ENCODE peak calls at places on chromosomes 11 and 22, in six cellular contexts. One of them, this sample, is unnamed.
A peak's percentile ranks its signal among the peaks of the same experiment; 100 is the strongest.

GRCh38 chr22:28837640-28838039 is 37.3 kb upstream of the XBP1 start:
- DNase-seq in body of pancreas: no peak
- DNase-seq in brain microvascular endothelial cell: no peak
- DNase-seq in psoas muscle: no peak
- DNase-seq in IMR-90: no peak
- DNase-seq in hepatocyte: no peak
- DNase-seq in this sample: no peak

GRCh38 chr11:119339581-119340334 is 925 bp downstream of the C1QTNF5 start:
- DNase-seq in hepatocyte: peak; percentile 87
- DNase-seq in psoas muscle: peak; percentile 85
- DNase-seq in body of pancreas: peak; percentile 79
- DNase-seq in brain microvascular endothelial cell: no peak
- DNase-seq in IMR-90: no peak
- DNase-seq in this sample: no peak

GRCh38 chr11:12968101-12968500 is 41.0 kb upstream of the RASSF10 start:
- DNase-seq in hepatocyte: no peak
- DNase-seq in body of pancreas: no peak
- DNase-seq in brain microvascular endothelial cell: no peak
- DNase-seq in psoas muscle: no peak
- DNase-seq in IMR-90: no peak
- DNase-seq in this sample: peak; percentile 83

GRCh38 chr11:9066432-9066925 is 24.9 kb downstream of the SCUBE2 start:
- DNase-seq in hepatocyte: no peak
- DNase-seq in psoas muscle: no peak
- DNase-seq in body of pancreas: peak; percentile 32
- DNase-seq in brain microvascular endothelial cell: no peak
- DNase-seq in IMR-90: no peak
- DNase-seq in this sample: no peak

GRCh38 chr11:1936072-1936780 is 10.9 kb upstream of the MRPL23 start:
- DNase-seq in body of pancreas: no peak
- DNase-seq in brain microvascular endothelial cell: no peak
- DNase-seq in IMR-90: no peak
- DNase-seq in psoas muscle: peak; percentile 16
- DNase-seq in hepatocyte: no peak
- DNase-seq in this sample: no peak

GRCh38 chr11:10455637-10456487 is 798 bp downstream of the AMPD3 start:
- DNase-seq in psoas muscle: peak; percentile 53
- DNase-seq in IMR-90: peak; percentile 90
- DNase-seq in hepatocyte: peak; percentile 79
- DNase-seq in body of pancreas: peak; percentile 41
- DNase-seq in brain microvascular endothelial cell: peak; percentile 89
- DNase-seq in this sample: peak; percentile 82

GRCh38 chr11:77524539-77524938 is 50.6 kb upstream of the PAK1 start:
- DNase-seq in body of pancreas: no peak
- DNase-seq in psoas muscle: no peak
- DNase-seq in IMR-90: no peak
- DNase-seq in hepatocyte: no peak
- DNase-seq in brain microvascular endothelial cell: no peak
- DNase-seq in this sample: no peak

GRCh38 chr11:12900496-12900895 is 108.6 kb upstream of the RASSF10 start:
- DNase-seq in IMR-90: peak; percentile 94
- DNase-seq in brain microvascular endothelial cell: peak; percentile 90
- DNase-seq in body of pancreas: no peak
- DNase-seq in psoas muscle: no peak
- DNase-seq in hepatocyte: peak; percentile 54
- DNase-seq in this sample: peak; percentile 98

GRCh38 chr11:125939081-125939521 is 6.7 kb upstream of the VSIG10L2 start:
- DNase-seq in IMR-90: no peak
- DNase-seq in hepatocyte: no peak
- DNase-seq in psoas muscle: no peak
- DNase-seq in body of pancreas: no peak
- DNase-seq in brain microvascular endothelial cell: no peak
- DNase-seq in this sample: no peak

GRCh38 chr11:44903518-44903917 is 47.2 kb downstream of the TP53I11 start:
- DNase-seq in hepatocyte: no peak
- DNase-seq in IMR-90: no peak
- DNase-seq in brain microvascular endothelial cell: no peak
- DNase-seq in body of pancreas: no peak
- DNase-seq in psoas muscle: no peak
- DNase-seq in this sample: no peak

GRCh38 chr11:17014774-17015638 is 792 bp upstream of the PLEKHA7 start:
- DNase-seq in brain microvascular endothelial cell: peak; percentile 45
- DNase-seq in body of pancreas: peak; percentile 45
- DNase-seq in psoas muscle: no peak
- DNase-seq in IMR-90: no peak
- DNase-seq in hepatocyte: peak; percentile 72
- DNase-seq in this sample: peak; percentile 28

GRCh38 chr11:2109541-2110019 is 29.6 kb downstream of the IGF2 start:
- DNase-seq in brain microvascular endothelial cell: no peak
- DNase-seq in psoas muscle: no peak
- DNase-seq in IMR-90: no peak
- DNase-seq in body of pancreas: no peak
- DNase-seq in hepatocyte: no peak
- DNase-seq in this sample: no peak

GRCh38 chr11:45413156-45413833 is 127.2 kb upstream of the SYT13 start:
- DNase-seq in IMR-90: no peak
- DNase-seq in hepatocyte: no peak
- DNase-seq in body of pancreas: no peak
- DNase-seq in brain microvascular endothelial cell: no peak
- DNase-seq in psoas muscle: no peak
- DNase-seq in this sample: peak; percentile 32

GRCh38 chr11:10526974-10527918 is 13.7 kb downstream of the RNF141 start:
- DNase-seq in psoas muscle: no peak
- DNase-seq in IMR-90: peak; percentile 66
- DNase-seq in hepatocyte: no peak
- DNase-seq in body of pancreas: no peak
- DNase-seq in brain microvascular endothelial cell: no peak
- DNase-seq in this sample: peak; percentile 75

GRCh38 chr11:118635237-118635591 is 27.8 kb downstream of the PHLDB1 start:
- DNase-seq in IMR-90: no peak
- DNase-seq in body of pancreas: peak; percentile 53
- DNase-seq in hepatocyte: no peak
- DNase-seq in brain microvascular endothelial cell: no peak
- DNase-seq in psoas muscle: no peak
- DNase-seq in this sample: no peak

GRCh38 chr11:64713031-64713780 is 9.8 kb downstream of the NRXN2 start:
- DNase-seq in brain microvascular endothelial cell: no peak
- DNase-seq in psoas muscle: peak; percentile 51
- DNase-seq in body of pancreas: peak; percentile 70
- DNase-seq in IMR-90: peak; percentile 37
- DNase-seq in hepatocyte: peak; percentile 83
- DNase-seq in this sample: no peak

DNA sequence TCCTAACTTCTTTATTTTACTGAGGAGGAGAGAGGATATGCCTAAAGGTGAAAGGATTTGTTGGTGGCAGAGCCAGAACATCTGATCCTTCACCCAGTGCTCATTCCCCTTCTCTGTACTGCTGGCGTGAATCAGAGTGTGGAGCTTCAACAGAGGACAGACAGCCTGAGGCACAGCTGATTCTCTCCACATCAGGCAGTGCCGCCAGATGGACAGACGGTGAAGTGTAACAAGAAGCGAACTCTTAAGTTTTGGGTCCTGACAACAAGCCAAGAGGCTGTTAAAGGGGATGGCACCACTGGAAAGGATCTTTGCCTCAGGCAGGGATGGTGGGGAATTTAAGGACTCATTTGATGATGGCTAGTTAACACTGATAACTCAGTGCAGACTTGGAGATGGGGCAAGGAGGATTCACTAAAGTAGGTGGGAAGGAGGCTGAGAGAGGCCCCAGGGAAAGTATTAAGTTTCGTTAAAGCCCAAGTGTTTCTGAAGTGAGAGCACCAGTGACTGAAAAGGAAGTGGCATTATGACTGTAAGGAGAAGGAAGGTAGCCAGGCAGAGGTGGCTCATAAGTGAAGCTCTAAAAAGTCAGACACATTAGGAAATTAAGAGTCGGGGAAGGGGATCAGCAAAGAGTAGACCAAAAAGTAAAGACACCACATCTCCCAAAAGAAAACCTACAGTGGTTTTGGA is 81.3 kb downstream of the CLPB start:
- DNase-seq in hepatocyte: peak; percentile 75
- DNase-seq in psoas muscle: no peak
- DNase-seq in IMR-90: peak; percentile 85
- DNase-seq in brain microvascular endothelial cell: peak; percentile 67
- DNase-seq in body of pancreas: no peak
- DNase-seq in this sample: peak; percentile 59
- TF ChIP-seq CTCF in hepatocyte: peak; percentile 47
- TF ChIP-seq CTCF in psoas muscle: no peak
- TF ChIP-seq CTCF in IMR-90: peak; percentile 69
- TF ChIP-seq CTCF in brain microvascular endothelial cell: peak; percentile 73
- TF ChIP-seq CTCF in body of pancreas: no peak
- TF ChIP-seq CTCF in this sample: peak; percentile 57

GRCh38 chr11:111107501-111107900 is 138.0 kb upstream of the POU2AF2 start:
- DNase-seq in hepatocyte: no peak
- DNase-seq in IMR-90: no peak
- DNase-seq in body of pancreas: no peak
- DNase-seq in psoas muscle: no peak
- DNase-seq in brain microvascular endothelial cell: no peak
- DNase-seq in this sample: no peak
- H3K27me3 ChIP-seq in hepatocyte: no peaks in the 10 kb centered on the region
- H3K27me3 ChIP-seq in IMR-90: no peaks in the 10 kb centered on the region
- H3K27me3 ChIP-seq in body of pancreas: no peaks in the 10 kb centered on the region
- H3K27me3 ChIP-seq in psoas muscle: no peaks in the 10 kb centered on the region
- H3K27me3 ChIP-seq in brain microvascular endothelial cell: no peaks in the 10 kb centered on the region
- H3K27me3 ChIP-seq in this sample: peaks cover 5% of the 10 kb centered on the region

DNA sequence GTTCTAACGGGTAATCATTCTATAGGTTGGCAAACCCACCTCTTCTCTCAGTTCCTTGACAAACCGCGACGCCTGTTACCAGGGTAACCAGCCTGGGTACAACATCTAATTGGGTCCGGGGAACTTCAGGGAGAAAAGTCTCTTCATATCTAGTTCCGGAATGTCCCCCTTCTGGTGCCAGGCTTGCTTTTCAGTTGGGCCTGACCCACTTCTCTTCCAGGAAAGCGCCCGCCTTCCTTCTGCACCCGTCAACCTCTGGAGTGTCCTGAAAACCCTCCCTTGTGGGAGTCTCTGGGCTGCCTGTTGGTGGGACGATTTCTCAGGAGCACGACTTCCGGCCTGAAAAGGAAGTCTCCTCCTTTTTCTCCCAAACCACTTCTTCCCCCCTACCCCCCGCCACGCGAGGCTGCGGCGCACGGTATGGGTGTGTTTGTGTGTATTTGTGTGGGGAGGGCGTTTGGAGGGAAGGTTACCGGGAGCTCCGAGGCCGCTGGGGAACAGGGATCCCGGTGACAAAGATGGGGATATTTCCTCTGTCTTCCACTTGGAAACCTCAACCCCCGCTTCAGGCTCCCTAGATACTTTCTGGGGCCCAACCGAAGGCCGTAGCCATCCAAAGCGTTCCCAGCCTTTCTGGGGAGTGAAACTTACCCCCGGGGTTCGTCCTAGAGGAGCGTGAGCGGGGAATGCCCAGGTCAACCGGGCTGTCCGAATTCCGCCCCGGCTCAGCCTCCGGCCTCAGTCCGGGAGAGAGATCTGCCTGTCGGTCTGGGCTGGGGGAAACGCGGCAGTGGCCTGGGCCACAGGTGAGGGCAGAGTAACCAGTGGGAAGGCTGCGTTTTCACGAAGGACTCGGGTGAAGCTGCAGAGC is at the start of the genes NKAPD1 and PIH1D2:
- DNase-seq in body of pancreas: peak; percentile 84
- DNase-seq in hepatocyte: peak; percentile 87
- DNase-seq in brain microvascular endothelial cell: peak; percentile 72
- DNase-seq in IMR-90: peak; percentile 88
- DNase-seq in psoas muscle: peak; percentile 73
- DNase-seq in this sample: peak; percentile 75
- TF ChIP-seq CTCF in body of pancreas: peak; percentile 37
- TF ChIP-seq CTCF in hepatocyte: no peak
- TF ChIP-seq CTCF in brain microvascular endothelial cell: peak; percentile 34
- TF ChIP-seq CTCF in IMR-90: no peak
- TF ChIP-seq CTCF in psoas muscle: no peak
- TF ChIP-seq CTCF in this sample: peak; percentile 39

DNA sequence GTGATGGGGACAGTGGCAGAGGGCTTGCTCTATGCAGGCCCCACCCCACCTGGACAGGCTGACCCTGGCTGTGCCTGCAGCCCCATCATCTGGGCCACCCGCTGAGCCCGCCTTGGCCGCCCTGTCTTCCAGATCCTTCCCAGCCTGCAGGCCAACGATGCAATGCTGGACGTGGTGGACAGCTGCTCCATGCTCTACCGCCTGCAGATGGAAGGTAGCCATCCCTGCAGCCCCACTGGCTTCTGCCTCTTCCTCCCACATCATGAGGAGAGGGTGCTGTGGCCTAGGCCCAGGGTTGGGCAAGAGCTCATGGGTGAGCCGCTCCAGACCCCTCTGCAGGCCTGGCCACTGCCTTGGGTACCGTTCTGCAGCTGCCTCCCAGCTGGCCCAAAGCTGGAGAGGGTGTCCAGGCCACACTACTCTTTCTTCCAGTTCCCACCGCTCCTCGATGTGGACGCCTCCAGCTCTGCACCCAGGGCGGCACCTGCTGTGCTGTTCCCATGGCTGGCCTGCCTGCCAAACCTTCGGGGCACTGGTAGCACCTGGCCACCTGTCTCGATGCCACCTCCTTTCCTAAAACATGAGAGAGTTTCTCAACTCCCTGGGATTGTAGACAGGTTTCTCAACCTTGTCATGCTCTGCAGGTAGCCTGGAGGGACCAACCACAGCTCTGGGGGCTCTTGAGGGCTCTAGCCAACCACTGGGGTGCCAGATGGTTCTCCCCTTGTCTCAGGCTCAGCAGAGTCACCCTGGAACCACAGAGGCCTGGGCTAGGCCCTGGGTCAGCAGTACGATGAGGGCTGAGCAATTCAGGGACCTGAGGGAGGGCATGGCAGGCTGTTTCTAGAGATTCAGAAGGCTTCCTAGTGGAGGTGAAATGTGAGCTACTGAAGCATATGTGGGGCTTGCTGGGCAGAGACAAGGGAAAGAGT is 9.5 kb upstream of the GTSE1 start:
- DNase-seq in psoas muscle: no peak
- DNase-seq in body of pancreas: peak; percentile 92
- DNase-seq in brain microvascular endothelial cell: no peak
- DNase-seq in IMR-90: no peak
- DNase-seq in hepatocyte: no peak
- DNase-seq in this sample: no peak
- H3K27me3 ChIP-seq in psoas muscle: no peaks in the 10 kb centered on the region
- H3K27me3 ChIP-seq in body of pancreas: no peaks in the 10 kb centered on the region
- H3K27me3 ChIP-seq in brain microvascular endothelial cell: no peaks in the 10 kb centered on the region
- H3K27me3 ChIP-seq in IMR-90: no peaks in the 10 kb centered on the region
- H3K27me3 ChIP-seq in hepatocyte: no peaks in the 10 kb centered on the region
- H3K27me3 ChIP-seq in this sample: no peaks in the 10 kb centered on the region

GRCh38 chr22:45462034-45462655 is 40.5 kb upstream of the FBLN1 start:
- DNase-seq in psoas muscle: no peak
- DNase-seq in hepatocyte: peak; percentile 56
- DNase-seq in body of pancreas: no peak
- DNase-seq in brain microvascular endothelial cell: no peak
- DNase-seq in IMR-90: no peak
- DNase-seq in this sample: no peak
- TF ChIP-seq CTCF in psoas muscle: no peak
- TF ChIP-seq CTCF in hepatocyte: peak; percentile 28
- TF ChIP-seq CTCF in body of pancreas: no peak
- TF ChIP-seq CTCF in brain microvascular endothelial cell: peak; percentile 31
- TF ChIP-seq CTCF in IMR-90: no peak
- TF ChIP-seq CTCF in this sample: peak; percentile 26

This sample was measured in foreskin keratinocyte.